ENCODE peak calls at places on chromosomes 5 and 9, in four cellular contexts. Q is GM20000, F is T-helper 1 cell, Y is PC-9. N is an unnamed sample.

GRCh38 chr5:40929049-40929448 is 19.8 kb downstream of the C7 start:
- DNase-seq in Q (no peak), F (no peak), Y (no peak), N (no peak)

GRCh38 chr5:101679816-101680215 is 616.3 kb downstream of the SLCO4C1 start:
- DNase-seq in Q (no peak), F (no peak), Y (no peak), N (no peak)

GRCh38 chr5:157574456-157575095 is 999 bp downstream of the ADAM19 start:
- DNase-seq in Q (no peak), F (no peak), Y (no peak), N (no peak)

GRCh38 chr5:128965011-128965637 is at the start of gene SLC27A6:
- DNase-seq in Q (no peak), F (no peak), Y (no peak), N (peak)

GRCh38 chr5:137710086-137710485 is 25.8 kb downstream of the KLHL3 start:
- DNase-seq in Q (no peak), F (no peak), Y (no peak), N (no peak)

GRCh38 chr5:42994285-42995151 is 45.6 kb downstream of the ANXA2R start:
- DNase-seq in Q (peak), F (peak), Y (no peak), N (peak)

GRCh38 chr5:133904641-133905040 is 63.8 kb downstream of the C5orf15 start:
- DNase-seq in Q (no peak), F (no peak), Y (no peak), N (no peak)

GRCh38 chr5:45512521-45512920 is 183.7 kb downstream of the HCN1 start:
- DNase-seq in Q (no peak), F (no peak), Y (no peak), N (no peak)

GRCh38 chr5:116404792-116405191 is 169.8 kb downstream of the SEMA6A start:
- DNase-seq in Q (no peak), F (no peak), Y (no peak), N (no peak)

GRCh38 chr5:53438486-53439472 is 41.6 kb upstream of the FST start:
- DNase-seq in Q (no peak), F (no peak), Y (no peak), N (no peak)

GRCh38 chr9:114117996-114118830 is 19.1 kb upstream of the KIF12 start:
- DNase-seq in Q (no peak), F (no peak), Y (no peak), N (no peak)

GRCh38 chr5:139958749-139959148 is 84.3 kb downstream of the NRG2 start:
- DNase-seq in Q (no peak), F (no peak), Y (peak), N (no peak)

GRCh38 chr5:130705368-130705767 is 459.7 kb downstream of the HINT1 start:
- DNase-seq in Q (no peak), F (no peak), Y (no peak), N (no peak)

GRCh38 chr9:134563397-134563796 is 78.2 kb upstream of the COL5A1 start:
- DNase-seq in Q (no peak), F (no peak), Y (no peak), N (no peak)

GRCh38 chr9:89755835-89756234 is 151.0 kb downstream of the GADD45G start:
- DNase-seq in Q (no peak), F (no peak), Y (no peak), N (no peak)

GRCh38 chr9:32590898-32591297 is 17.9 kb upstream of the NDUFB6 start:
- DNase-seq in Q (no peak), F (no peak), Y (peak), N (no peak)

GRCh38 chr5:122077451-122078115 is 476 bp downstream of the LOX start:
- DNase-seq in Q (peak), F (no peak), Y (no peak), N (no peak)

GRCh38 chr9:106929471-106930198 is 66.7 kb downstream of the ZNF462 start:
- DNase-seq in Q (no peak), F (no peak), Y (no peak), N (no peak)

GRCh38 chr5:149345892-149346222 is 558 bp downstream of the GRPEL2 start:
- DNase-seq in Q (no peak), F (no peak), Y (peak), N (no peak)

GRCh38 chr5:37841223-37841622 is 1.4 kb upstream of the GDNF start:
- DNase-seq in Q (no peak), F (no peak), Y (no peak), N (no peak)

N was measured in HCT116.